ENCODE peak calls at places on chromosomes 16 and 17, in six cellular contexts. Q is HCT116, P is GM12878, G is NT2/D1, Z is HepG2, Y is H1. R is an unnamed sample.
A peak's percentile ranks its signal among the peaks of the same experiment; 100 is the strongest.

GRCh38 chr16:85162478-85163277 is 50.4 kb upstream of the CIBAR2 start:
- DNase-seq in Q (no peak), P (no peak), G (no peak), Z (no peak), Y (no peak), R (no peak)

GRCh38 chr17:45841098-45841497 is 3.6 kb upstream of the SPPL2C start:
- DNase-seq in Q (no peak), P (no peak), G (no peak), Z (no peak), Y (no peak), R (no peak)

GRCh38 chr17:83173997-83174858 is 94.8 kb downstream of the METRNL start:
- DNase-seq in Q (no peak), P (no peak), G (no peak), Z (peak; percentile 90), Y (no peak), R (no peak)

GRCh38 chr16:30457743-30458560 is 12.3 kb upstream of the SEPHS2 start:
- DNase-seq in Q (no peak), P (no peak), G (no peak), Z (no peak), Y (no peak), R (no peak)

GRCh38 chr17:28737316-28737715 is 6.5 kb upstream of the TRAF4 start:
- DNase-seq in Q (no peak), P (no peak), G (no peak), Z (no peak), Y (no peak), R (no peak)

GRCh38 chr16:1458977-1459341 is 14.6 kb upstream of the CCDC154 start:
- DNase-seq in Q (no peak), P (no peak), G (no peak), Z (no peak), Y (no peak), R (no peak)

GRCh38 chr16:84509032-84509950 is 4.8 kb upstream of the MEAK7 start:
- DNase-seq in Q (no peak), P (no peak), G (no peak), Z (no peak), Y (no peak), R (no peak)

GRCh38 chr17:59914274-59914854 is 21.4 kb downstream of the RPS6KB1 start:
- DNase-seq in Q (peak; percentile 19), P (no peak), G (peak; percentile 6), Z (peak; percentile 51), Y (no peak), R (peak; percentile 47)

GRCh38 chr16:84279871-84280270 is 14.8 kb upstream of the WFDC1 start:
- DNase-seq in Q (no peak), P (no peak), G (no peak), Z (no peak), Y (no peak), R (no peak)

DNA sequence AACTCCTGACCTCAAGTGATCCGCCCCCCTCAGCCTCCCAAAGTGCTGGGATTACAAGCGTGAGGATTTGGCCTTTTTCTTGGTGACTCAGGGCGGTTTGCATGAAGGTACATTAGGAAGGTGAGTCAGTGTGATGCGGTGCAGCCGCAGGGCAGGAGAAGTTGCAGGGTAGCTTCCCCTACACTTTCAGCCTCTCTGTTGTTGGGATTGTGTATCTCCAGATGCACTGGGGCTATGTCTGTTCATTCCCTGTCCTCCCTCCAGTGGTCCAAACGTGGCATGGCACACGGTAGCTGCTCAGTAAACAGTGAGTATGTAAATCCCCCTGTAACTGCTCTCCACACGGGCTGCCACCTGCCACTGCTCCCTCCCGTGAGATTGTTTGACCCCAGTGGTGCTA is 109.1 kb upstream of the CDC42EP4 start:
- DNase-seq in Q (peak; percentile 77), P (no peak), G (no peak), Z (peak; percentile 42), Y (no peak), R (peak; percentile 30)
- TF ChIP-seq ZNF274 in Q (no peak), P (no peak), G (no peak), Z (no peak), Y (no peak), R (no peak)

GRCh38 chr17:40524243-40524965 is 23.0 kb upstream of the TNS4 start:
- DNase-seq in Q (no peak), P (no peak), G (no peak), Z (peak; percentile 72), Y (no peak), R (no peak)
- TF ChIP-seq ZNF274 in Q (no peak), P (no peak), G (no peak), Z (no peak), Y (no peak), R (no peak)

DNA sequence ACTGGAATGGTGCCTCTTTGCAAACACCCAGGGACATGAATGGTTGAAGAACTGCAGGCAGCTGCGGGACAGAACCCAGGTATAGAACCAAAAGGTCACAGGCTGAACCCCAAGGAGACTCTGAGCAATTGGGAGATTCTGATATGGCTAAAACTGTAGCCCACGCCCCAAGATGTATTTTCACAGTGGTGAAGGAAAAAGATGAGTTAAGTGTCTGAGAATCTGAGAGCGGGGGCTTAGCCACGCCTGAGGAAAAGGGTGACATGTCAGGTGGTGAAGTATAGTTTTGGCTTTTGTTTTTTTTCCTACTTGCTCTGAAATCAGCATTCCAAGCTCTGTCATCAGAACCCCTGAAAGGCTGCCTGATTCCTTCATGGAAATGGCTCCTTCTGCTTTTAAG is 73.2 kb downstream of the AKAP1 start:
- DNase-seq in Q (no peak), P (no peak), G (no peak), Z (no peak), Y (no peak), R (no peak)
- TF ChIP-seq ZNF274 in Q (no peak), P (no peak), G (no peak), Z (no peak), Y (no peak), R (no peak)

DNA sequence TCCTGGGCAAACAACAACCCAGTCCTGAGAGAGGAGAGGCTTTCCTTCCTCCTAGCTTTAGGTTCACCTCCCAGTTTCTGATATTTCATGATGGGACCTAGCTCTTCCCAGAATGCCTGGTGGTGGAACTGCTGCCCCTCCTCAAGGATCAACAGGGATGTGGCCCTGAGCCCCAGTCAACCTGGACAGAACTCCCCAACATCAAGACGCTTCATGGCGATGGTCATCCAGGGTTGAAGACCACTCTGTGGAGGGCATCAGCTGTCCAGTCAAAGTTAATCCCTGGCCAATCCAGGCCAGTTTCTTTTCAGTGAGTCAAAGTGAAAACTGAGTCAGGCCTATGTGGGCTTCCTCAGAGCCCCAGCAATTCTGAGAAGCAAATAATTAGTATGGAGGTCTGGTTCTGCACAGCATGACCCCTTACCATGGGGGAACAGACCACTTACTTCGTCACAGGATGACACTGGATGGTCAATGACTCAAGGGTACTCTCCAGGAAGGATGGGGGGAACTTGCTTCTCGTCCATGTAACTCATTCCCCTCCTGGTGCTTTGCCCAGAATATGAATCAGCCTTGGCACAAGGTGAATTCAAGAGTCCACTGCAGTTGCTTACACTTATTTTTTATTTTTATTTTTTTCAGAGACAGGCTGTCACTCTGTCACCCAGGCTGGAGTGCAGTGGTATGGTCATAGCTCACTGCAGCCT is 14.7 kb upstream of the XYLT2 start:
- DNase-seq in Q (no peak), P (no peak), G (no peak), Z (no peak), Y (no peak), R (no peak)
- TF ChIP-seq ZNF274 in Q (no peak), P (no peak), G (no peak), Z (no peak), Y (no peak), R (no peak)

DNA sequence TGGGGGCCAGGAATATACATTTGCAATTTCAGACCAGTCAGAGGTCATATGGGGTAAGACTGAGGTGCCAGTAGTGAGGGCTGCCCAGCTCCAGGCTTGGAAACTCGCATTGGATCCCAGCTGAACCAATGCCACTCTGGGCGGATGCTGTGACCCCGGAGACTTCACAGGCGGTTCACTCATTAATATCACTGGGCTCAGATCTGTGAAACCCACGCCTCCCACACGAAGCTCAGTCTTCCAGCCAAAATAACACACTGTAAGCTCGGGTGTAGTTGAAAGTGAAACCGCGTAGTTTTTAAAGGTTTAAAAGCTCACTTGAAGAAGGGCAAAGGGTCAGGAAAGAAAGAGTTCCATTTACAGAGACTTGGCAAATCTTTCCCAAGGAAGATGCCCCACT is 254.8 kb downstream of the FOXL1 start:
- DNase-seq in Q (no peak), P (no peak), G (no peak), Z (no peak), Y (no peak), R (no peak)
- TF ChIP-seq ZNF274 in Q (no peak), P (no peak), G (no peak), Z (no peak), Y (no peak), R (no peak)

R was measured in K562.